ENCODE peak calls at places on chromosomes 13 and 19, in seven cellular contexts. One of them, this sample, is unnamed.
A peak's percentile ranks its signal among the peaks of the same experiment; 100 is the strongest.

GRCh38 chr19:53101518-53101917 is 1.7 kb downstream of the ZNF160 start:
- DNase-seq in sciatic nerve: no peak
- DNase-seq in cerebellar cortex: no peak
- DNase-seq in SK-MEL-5: no peak
- DNase-seq in astrocyte of the cerebellum: no peak
- DNase-seq in AG09309: no peak
- DNase-seq in fibroblast of the aortic adventitia: no peak
- DNase-seq in this sample: peak; percentile 7

GRCh38 chr13:105773887-105774538 is 761.4 kb downstream of the EFNB2 start:
- DNase-seq in fibroblast of the aortic adventitia: no peak
- DNase-seq in AG09309: no peak
- DNase-seq in SK-MEL-5: peak; percentile 11
- DNase-seq in sciatic nerve: no peak
- DNase-seq in astrocyte of the cerebellum: peak; percentile 62
- DNase-seq in cerebellar cortex: no peak
- DNase-seq in this sample: peak; percentile 97

GRCh38 chr13:102970542-102970941 is 95.7 kb downstream of the SLC10A2 start:
- DNase-seq in AG09309: no peak
- DNase-seq in fibroblast of the aortic adventitia: no peak
- DNase-seq in cerebellar cortex: no peak
- DNase-seq in SK-MEL-5: no peak
- DNase-seq in sciatic nerve: no peak
- DNase-seq in astrocyte of the cerebellum: no peak
- DNase-seq in this sample: no peak

GRCh38 chr19:34120846-34121639 is 51.3 kb upstream of the LSM14A start:
- DNase-seq in astrocyte of the cerebellum: peak; percentile 29
- DNase-seq in AG09309: no peak
- DNase-seq in sciatic nerve: no peak
- DNase-seq in fibroblast of the aortic adventitia: peak; percentile 60
- DNase-seq in cerebellar cortex: peak; percentile 37
- DNase-seq in SK-MEL-5: peak; percentile 75
- DNase-seq in this sample: peak; percentile 67

GRCh38 chr13:48403151-48403631 is 9.7 kb downstream of the LPAR6 start:
- DNase-seq in fibroblast of the aortic adventitia: peak; percentile 62
- DNase-seq in astrocyte of the cerebellum: no peak
- DNase-seq in cerebellar cortex: no peak
- DNase-seq in sciatic nerve: no peak
- DNase-seq in AG09309: no peak
- DNase-seq in SK-MEL-5: no peak
- DNase-seq in this sample: peak; percentile 63

GRCh38 chr13:106986033-106986484 is 418.1 kb upstream of the ARGLU1 start:
- DNase-seq in AG09309: no peak
- DNase-seq in SK-MEL-5: no peak
- DNase-seq in sciatic nerve: no peak
- DNase-seq in fibroblast of the aortic adventitia: no peak
- DNase-seq in cerebellar cortex: no peak
- DNase-seq in astrocyte of the cerebellum: peak; percentile 23
- DNase-seq in this sample: peak; percentile 11

GRCh38 chr19:12802267-12803106 is 618 bp downstream of the THSD8 start:
- DNase-seq in AG09309: no peak
- DNase-seq in cerebellar cortex: peak; percentile 63
- DNase-seq in fibroblast of the aortic adventitia: no peak
- DNase-seq in astrocyte of the cerebellum: no peak
- DNase-seq in SK-MEL-5: no peak
- DNase-seq in sciatic nerve: no peak
- DNase-seq in this sample: no peak

GRCh38 chr13:42753697-42754096 is 27.7 kb upstream of the FAM216B start:
- DNase-seq in fibroblast of the aortic adventitia: no peak
- DNase-seq in cerebellar cortex: no peak
- DNase-seq in sciatic nerve: peak; percentile 57
- DNase-seq in SK-MEL-5: no peak
- DNase-seq in astrocyte of the cerebellum: no peak
- DNase-seq in AG09309: no peak
- DNase-seq in this sample: no peak

GRCh38 chr19:58330458-58330857 is 3.7 kb downstream of the ZSCAN22 start:
- DNase-seq in fibroblast of the aortic adventitia: peak; percentile 81
- DNase-seq in cerebellar cortex: no peak
- DNase-seq in SK-MEL-5: peak; percentile 97
- DNase-seq in sciatic nerve: no peak
- DNase-seq in astrocyte of the cerebellum: no peak
- DNase-seq in AG09309: no peak
- DNase-seq in this sample: peak; percentile 75

GRCh38 chr19:17866312-17867012 is 5.3 kb upstream of the SLC5A5 start:
- DNase-seq in AG09309: no peak
- DNase-seq in SK-MEL-5: no peak
- DNase-seq in cerebellar cortex: no peak
- DNase-seq in fibroblast of the aortic adventitia: no peak
- DNase-seq in astrocyte of the cerebellum: no peak
- DNase-seq in sciatic nerve: no peak
- DNase-seq in this sample: no peak

GRCh38 chr19:38387550-38388309 is at the start of gene GGN:
- DNase-seq in cerebellar cortex: peak; percentile 94
- DNase-seq in AG09309: peak; percentile 66
- DNase-seq in astrocyte of the cerebellum: peak; percentile 80
- DNase-seq in fibroblast of the aortic adventitia: peak; percentile 93
- DNase-seq in SK-MEL-5: peak; percentile 68
- DNase-seq in sciatic nerve: peak; percentile 91
- DNase-seq in this sample: peak; percentile 95

GRCh38 chr19:33467851-33468250 is 53.7 kb downstream of the PEPD start:
- DNase-seq in sciatic nerve: peak; percentile 34
- DNase-seq in astrocyte of the cerebellum: no peak
- DNase-seq in SK-MEL-5: no peak
- DNase-seq in cerebellar cortex: no peak
- DNase-seq in AG09309: no peak
- DNase-seq in fibroblast of the aortic adventitia: no peak
- DNase-seq in this sample: no peak

GRCh38 chr19:4123615-4124568 is at the start of gene MAP2K2:
- DNase-seq in astrocyte of the cerebellum: peak; percentile 59
- DNase-seq in SK-MEL-5: peak; percentile 88
- DNase-seq in fibroblast of the aortic adventitia: peak; percentile 89
- DNase-seq in sciatic nerve: peak; percentile 98
- DNase-seq in cerebellar cortex: peak; percentile 93
- DNase-seq in AG09309: peak; percentile 31
- DNase-seq in this sample: peak; percentile 77

GRCh38 chr13:113616991-113617749 is 32.6 kb downstream of the TFDP1 start:
- DNase-seq in AG09309: no peak
- DNase-seq in astrocyte of the cerebellum: peak; percentile 85
- DNase-seq in cerebellar cortex: peak; percentile 79
- DNase-seq in SK-MEL-5: no peak
- DNase-seq in sciatic nerve: no peak
- DNase-seq in fibroblast of the aortic adventitia: no peak
- DNase-seq in this sample: peak; percentile 73

GRCh38 chr13:25881136-25881926 is 170.5 kb downstream of the SHISA2 start:
- DNase-seq in SK-MEL-5: no peak
- DNase-seq in fibroblast of the aortic adventitia: no peak
- DNase-seq in astrocyte of the cerebellum: peak; percentile 83
- DNase-seq in cerebellar cortex: no peak
- DNase-seq in sciatic nerve: no peak
- DNase-seq in AG09309: no peak
- DNase-seq in this sample: peak; percentile 23

GRCh38 chr19:53982056-53982455 is 9.4 kb upstream of the CACNG6 start:
- DNase-seq in fibroblast of the aortic adventitia: no peak
- DNase-seq in SK-MEL-5: no peak
- DNase-seq in astrocyte of the cerebellum: no peak
- DNase-seq in sciatic nerve: no peak
- DNase-seq in cerebellar cortex: no peak
- DNase-seq in AG09309: no peak
- DNase-seq in this sample: peak; percentile 26

GRCh38 chr13:63198076-63198475 is 1782.4 kb upstream of the PCDH20 start:
- DNase-seq in fibroblast of the aortic adventitia: peak; percentile 8
- DNase-seq in AG09309: no peak
- DNase-seq in SK-MEL-5: no peak
- DNase-seq in cerebellar cortex: no peak
- DNase-seq in astrocyte of the cerebellum: no peak
- DNase-seq in sciatic nerve: no peak
- DNase-seq in this sample: peak; percentile 68

GRCh38 chr19:47247308-47247990 is 8.9 kb upstream of the CCDC9 start:
- DNase-seq in astrocyte of the cerebellum: peak; percentile 56
- DNase-seq in fibroblast of the aortic adventitia: peak; percentile 85
- DNase-seq in cerebellar cortex: peak; percentile 71
- DNase-seq in AG09309: no peak
- DNase-seq in SK-MEL-5: peak; percentile 74
- DNase-seq in sciatic nerve: peak; percentile 88
- DNase-seq in this sample: peak; percentile 80

GRCh38 chr19:55176116-55176515 is 4.0 kb downstream of the SYT5 start:
- DNase-seq in sciatic nerve: no peak
- DNase-seq in astrocyte of the cerebellum: no peak
- DNase-seq in cerebellar cortex: no peak
- DNase-seq in SK-MEL-5: peak; percentile 64
- DNase-seq in fibroblast of the aortic adventitia: no peak
- DNase-seq in AG09309: no peak
- DNase-seq in this sample: no peak